ENCODE peak calls at places on chromosomes 3 and 15, in seven cellular contexts. C is PC-3, M is astrocyte, D is mesendoderm, Z is H9, F is MM.1S, X is kidney. G is an unnamed sample. For H3K4me1, the result is how much of the 10 kb centered on the place peaks cover.

GRCh38 chr3:58749948-58750347 is 83.4 kb upstream of the FAM3D start:
- DNase-seq in C (peak), M (no peak), X (no peak), Z (no peak), F (no peak), D (no peak), G (no peak)

GRCh38 chr3:18446067-18446793 is 21.1 kb upstream of the SATB1 start:
- DNase-seq in C (no peak), M (no peak), Z (no peak), F (no peak), D (peak), X (no peak), G (no peak)

GRCh38 chr15:99125061-99125990 is 20.4 kb downstream of the SYNM start:
- DNase-seq in C (no peak), M (no peak), Z (no peak), X (peak), F (no peak), D (no peak), G (no peak)

GRCh38 chr15:95162967-95163531 is 931.7 kb downstream of the MCTP2 start:
- DNase-seq in M (peak), C (peak), F (no peak), D (no peak), X (no peak), Z (no peak), G (no peak)

GRCh38 chr15:28086175-28086703 is 12.9 kb downstream of the OCA2 start:
- DNase-seq in X (no peak), Z (peak), F (peak), C (peak), M (peak), D (peak), G (peak)

GRCh38 chr3:195697582-195698324 is 23.0 kb upstream of the MUC20 start:
- DNase-seq in X (no peak), M (peak), C (peak), Z (peak), F (peak), D (peak), G (no peak)

GRCh38 chr15:64134322-64134829 is 17.2 kb upstream of the SNX22 start:
- DNase-seq in Z (no peak), D (no peak), C (peak), M (peak), X (peak), F (no peak), G (no peak)

GRCh38 chr3:101940521-101940992 is 91.2 kb downstream of the NFKBIZ start:
- DNase-seq in F (no peak), D (peak), X (no peak), Z (peak), M (peak), C (peak), G (no peak)

GRCh38 chr3:53154731-53155320 is 6.2 kb upstream of the PRKCD start:
- DNase-seq in D (no peak), F (no peak), C (peak), M (no peak), Z (no peak), X (no peak), G (no peak)

GRCh38 chr3:118332699-118333098 is 701.9 kb downstream of the IGSF11 start:
- DNase-seq in F (no peak), X (no peak), M (no peak), C (no peak), D (no peak), Z (no peak), G (no peak)

GRCh38 chr3:50358927-50359759 is at the start of gene TMEM115:
- DNase-seq in Z (peak), D (peak), F (peak), M (peak), X (peak), C (peak), G (peak)

GRCh38 chr15:48703544-48703943 is 58.0 kb upstream of the FBN1 start:
- DNase-seq in M (peak), Z (no peak), F (no peak), X (no peak), C (peak), D (no peak), G (no peak)

GRCh38 chr15:66603301-66604179 is 37.7 kb upstream of the LCTL start:
- DNase-seq in F (peak), Z (peak), D (peak), C (peak), X (peak), M (no peak), G (peak)

GRCh38 chr3:42734263-42734860 is 31.8 kb upstream of the HHATL start:
- DNase-seq in X (no peak), Z (peak), C (no peak), M (no peak), D (no peak), F (no peak), G (no peak)

GRCh38 chr15:59532770-59533379 is 78.7 kb upstream of the GCNT3 start:
- DNase-seq in X (no peak), C (peak), Z (no peak), M (no peak), F (peak), D (peak), G (peak)

GRCh38 chr3:100263583-100263982 is 2.8 kb downstream of the TBC1D23 start:
- DNase-seq in C (no peak), D (no peak), F (no peak), X (no peak), M (no peak), Z (no peak), G (no peak)

GRCh38 chr3:70829101-70829500 is 516.7 kb upstream of the MDFIC2 start:
- DNase-seq in C (no peak), M (peak), Z (no peak), D (no peak), X (no peak), F (no peak), G (no peak)

GRCh38 chr3:11718582-11719405 is 75.1 kb upstream of the VGLL4 start:
- DNase-seq in D (peak), F (peak), Z (no peak), M (peak), X (peak), C (peak), G (peak)

GRCh38 chr3:106590259-106590658 is 721.4 kb upstream of the CBLB start:
- DNase-seq in C (no peak), Z (no peak), D (no peak), F (no peak), M (no peak), X (no peak), G (no peak)

DNA sequence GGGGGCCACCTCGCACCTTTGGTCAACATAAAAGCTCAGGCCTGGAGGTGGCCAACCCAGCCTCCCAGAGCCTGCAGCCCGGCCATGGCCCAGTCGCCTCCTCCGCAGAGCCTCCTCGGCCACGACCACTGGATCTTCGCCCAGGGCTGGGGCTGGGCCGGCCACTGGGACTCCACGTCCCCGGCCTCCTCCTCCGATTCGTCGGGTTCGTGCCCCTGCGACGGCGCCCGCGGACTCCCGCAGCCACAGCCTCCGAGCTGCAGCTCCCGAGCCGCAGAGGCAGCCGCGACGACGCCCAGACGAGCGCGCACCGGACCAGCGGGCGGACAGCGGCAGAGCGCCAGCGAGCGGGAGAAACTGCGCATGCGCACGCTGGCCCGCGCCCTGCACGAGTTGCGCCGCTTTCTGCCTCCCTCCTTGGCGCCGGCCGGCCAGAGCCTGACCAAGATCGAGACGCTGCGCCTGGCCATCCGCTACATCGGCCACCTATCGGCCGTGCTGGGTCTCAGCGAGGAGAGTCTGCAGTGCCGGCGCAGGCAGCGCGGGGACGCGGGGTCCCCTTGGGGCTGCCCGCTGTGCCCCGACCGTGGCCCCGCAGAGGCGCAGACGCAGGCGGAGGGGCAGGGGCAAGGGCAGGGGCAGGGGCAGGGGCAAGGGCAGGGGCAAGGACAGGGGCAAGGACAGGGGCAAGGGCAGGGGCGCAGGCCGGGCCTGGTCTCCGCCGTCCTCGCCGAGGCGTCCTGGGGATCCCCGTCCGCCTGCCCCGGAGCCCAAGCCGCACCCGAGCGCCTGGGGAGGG is at the start of gene MESP2:
- DNase-seq in X (peak), F (peak), Z (peak), D (peak), C (peak), M (peak), G (no peak)
- H3K9ac ChIP-seq in X (no peak), F (peak), Z (no peak), D (peak), C (peak), M (peak), G (no peak)

DNA sequence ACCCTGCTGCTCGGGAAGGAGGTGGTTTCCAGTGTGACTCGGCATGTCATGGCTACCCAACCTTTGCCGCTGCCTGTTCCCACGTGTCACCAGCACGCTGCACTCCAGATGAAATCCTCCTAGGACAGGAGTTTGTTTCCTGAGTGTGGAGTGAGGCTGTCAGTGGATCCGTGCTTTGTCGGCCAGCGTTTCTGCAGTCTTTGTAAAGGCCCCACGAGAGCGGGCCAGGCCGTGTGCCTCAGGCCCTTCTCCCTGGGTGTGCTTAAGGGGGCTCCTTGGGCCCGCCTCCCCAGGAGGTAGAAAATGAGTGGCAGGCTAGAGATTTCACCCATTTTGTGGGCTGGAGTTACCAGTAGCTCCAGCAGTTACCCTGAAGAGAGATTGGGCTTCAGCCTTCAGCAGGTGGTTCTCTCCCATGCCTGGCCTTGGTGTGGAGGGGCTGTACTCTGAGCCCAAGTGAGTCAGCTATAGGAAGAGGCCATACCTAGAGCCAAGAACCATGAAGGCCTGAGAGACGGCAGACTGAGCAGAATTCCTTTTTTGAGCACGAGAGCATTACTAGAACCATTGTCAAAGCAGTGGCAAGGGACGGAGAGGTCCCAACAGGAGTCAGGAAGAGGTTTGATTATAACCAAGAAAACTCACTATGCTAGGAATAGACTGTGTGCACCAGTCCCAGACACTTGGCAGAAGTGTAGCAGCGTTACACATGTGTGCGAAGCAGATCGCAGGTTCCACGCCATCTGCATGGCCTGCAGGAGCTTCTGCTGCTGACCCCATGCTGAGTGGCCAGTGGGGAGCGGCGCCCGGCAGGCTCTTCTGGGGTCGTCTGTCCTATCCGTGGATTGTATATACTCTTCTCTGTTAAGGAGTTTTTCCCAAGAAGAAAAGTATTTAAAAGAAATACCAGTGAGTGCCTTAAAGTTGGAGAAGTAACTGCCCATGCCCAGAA is 14.5 kb downstream of the MAP6D1 start:
- DNase-seq in M (no peak), D (no peak), C (no peak), F (no peak), X (no peak), Z (no peak), G (no peak)
- H3K4me1 ChIP-seq in M (under half), D (under half), C (under half), F (under half), X (under half), Z (under half), G (under half)

DNA sequence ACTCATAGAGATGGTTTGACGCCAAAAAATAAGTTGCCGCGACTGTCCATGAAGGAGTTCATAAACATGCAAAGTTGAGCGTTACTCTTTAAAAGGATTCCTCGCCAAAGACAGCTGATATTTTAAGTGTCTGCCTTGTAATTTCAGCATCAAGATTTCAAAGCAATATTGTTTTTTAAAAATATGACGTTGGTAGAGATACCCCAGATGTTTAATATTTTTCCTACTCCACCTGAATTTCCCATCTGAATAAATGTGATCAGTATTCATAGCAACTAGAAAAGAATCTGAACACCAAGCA is 155.0 kb downstream of the TUSC7 start:
- DNase-seq in X (no peak), C (no peak), F (no peak), M (no peak), D (no peak), Z (no peak), G (no peak)
- H3K9ac ChIP-seq in X (no peak), C (no peak), F (no peak), M (no peak), D (no peak), Z (no peak), G (no peak)

GRCh38 chr15:89330119-89330518 is 4.5 kb downstream of the POLG start:
- DNase-seq in C (no peak), D (no peak), X (no peak), M (no peak), F (no peak), Z (no peak), G (no peak)
- H3K4me1 ChIP-seq in C (under half), D (under half), X (under half), M (under half), F (under half), Z (under half), G (half or more)